ENCODE peak calls at places on chromosomes 1 and 21, in five cellular contexts. A is iris pigment epithelial cell; M is activated T-cell treated with anti-CD3 and anti-CD28 coated beads, Interleukin-2, amount 50 U/mL, for 1 hour; V is prostate gland; T is substantia nigra. D is an unnamed sample.

GRCh38 chr1:208242186-208242585 is 2.0 kb downstream of the PLXNA2 start:
- DNase-seq in A (no peak), M (no peak), T (no peak), V (no peak), D (no peak)

GRCh38 chr1:58818075-58818474 is 34.2 kb upstream of the JUN start:
- DNase-seq in V (no peak), A (peak; percentile 89), T (no peak), M (no peak), D (no peak)

GRCh38 chr1:201153474-201154388 is 543 bp downstream of the TMEM9 start:
- DNase-seq in A (no peak), V (no peak), T (no peak), M (no peak), D (peak; percentile 37)

GRCh38 chr1:110184414-110184813 is 25.7 kb upstream of the KCNC4 start:
- DNase-seq in V (no peak), A (no peak), T (no peak), M (no peak), D (no peak)

GRCh38 chr1:11156958-11157357 is 32.2 kb upstream of the ANGPTL7 start:
- DNase-seq in M (no peak), A (no peak), V (no peak), T (no peak), D (no peak)

GRCh38 chr1:91402023-91402422 is 2.6 kb downstream of the HFM1 start:
- DNase-seq in T (no peak), M (no peak), V (no peak), A (peak; percentile 24), D (no peak)

GRCh38 chr1:100791586-100791985 is 72.0 kb downstream of the VCAM1 start:
- DNase-seq in T (no peak), V (no peak), M (no peak), A (peak; percentile 57), D (no peak)

GRCh38 chr1:151362308-151363155 is 10.0 kb downstream of the SELENBP1 start:
- DNase-seq in M (no peak), T (no peak), V (no peak), A (no peak), D (no peak)

GRCh38 chr1:95007687-95008086 is 65.1 kb downstream of the ALG14 start:
- DNase-seq in A (no peak), M (no peak), T (no peak), V (peak; percentile 88), D (no peak)

GRCh38 chr1:15322648-15323350 is 75.8 kb downstream of the FHAD1 start:
- DNase-seq in V (no peak), A (no peak), T (no peak), M (no peak), D (no peak)

GRCh38 chr1:198174297-198174696 is 17.5 kb downstream of the NEK7 start:
- DNase-seq in M (no peak), V (no peak), A (peak; percentile 75), T (no peak), D (no peak)

GRCh38 chr1:225179686-225180085 is 248.2 kb downstream of the LBR start:
- DNase-seq in M (no peak), A (no peak), V (no peak), T (no peak), D (no peak)

GRCh38 chr1:35180776-35181374 is 12.1 kb downstream of the SFPQ start:
- DNase-seq in V (no peak), T (no peak), A (peak; percentile 28), M (no peak), D (no peak)

GRCh38 chr21:32930673-32931072 is 95.1 kb upstream of the OLIG2 start:
- DNase-seq in T (no peak), A (no peak), M (no peak), V (no peak), D (no peak)

GRCh38 chr1:3516911-3517310 is 62.4 kb downstream of the ARHGEF16 start:
- DNase-seq in M (no peak), V (no peak), A (no peak), T (no peak), D (no peak)

GRCh38 chr1:118504867-118505266 is 319.8 kb upstream of the SPAG17 start:
- DNase-seq in A (no peak), V (no peak), T (no peak), M (no peak), D (no peak)

GRCh38 chr1:6287029-6287428 is 26.1 kb upstream of the GPR153 start:
- DNase-seq in A (no peak), M (no peak), T (no peak), V (no peak), D (no peak)

GRCh38 chr1:246503341-246503740 is 3.7 kb downstream of the SMYD3 start:
- DNase-seq in M (no peak), A (peak; percentile 45), T (no peak), V (peak; percentile 32), D (no peak)

GRCh38 chr1:47186267-47187185 is 3.3 kb downstream of the PDZK1IP1 start:
- DNase-seq in T (no peak), A (no peak), M (no peak), V (no peak), D (no peak)

GRCh38 chr1:116486424-116486823 is 84.4 kb downstream of the CD58 start:
- DNase-seq in M (no peak), A (peak; percentile 82), V (no peak), T (no peak), D (no peak)

D was measured in lung.